ENCODE peak calls at places on chromosome 7, in eight cellular contexts. One of them, this sample, is unnamed.

GRCh38 chr7:40156988-40157387 is 22.2 kb downstream of the SUGCT start:
- DNase-seq in right atrium auricular region: no peak
- DNase-seq in foreskin fibroblast: no peak
- DNase-seq in left ventricle myocardium inferior: no peak
- DNase-seq in Calu3: no peak
- DNase-seq in GM10248: no peak
- DNase-seq in BJ: no peak
- DNase-seq in WTC11: no peak
- DNase-seq in this sample: no peak

GRCh38 chr7:1707756-1708611 is 37.9 kb downstream of the ELFN1 start:
- DNase-seq in right atrium auricular region: no peak
- DNase-seq in Calu3: no peak
- DNase-seq in BJ: no peak
- DNase-seq in WTC11: no peak
- DNase-seq in foreskin fibroblast: no peak
- DNase-seq in GM10248: no peak
- DNase-seq in left ventricle myocardium inferior: no peak
- DNase-seq in this sample: no peak

GRCh38 chr7:100574362-100575205 is 884 bp upstream of the SAP25 start:
- DNase-seq in left ventricle myocardium inferior: no peak
- DNase-seq in GM10248: no peak
- DNase-seq in WTC11: no peak
- DNase-seq in foreskin fibroblast: no peak
- DNase-seq in right atrium auricular region: no peak
- DNase-seq in Calu3: no peak
- DNase-seq in BJ: no peak
- DNase-seq in this sample: no peak

GRCh38 chr7:16025696-16026095 is 339.2 kb upstream of the MEOX2 start:
- DNase-seq in WTC11: no peak
- DNase-seq in right atrium auricular region: no peak
- DNase-seq in BJ: no peak
- DNase-seq in Calu3: no peak
- DNase-seq in foreskin fibroblast: no peak
- DNase-seq in GM10248: no peak
- DNase-seq in left ventricle myocardium inferior: no peak
- DNase-seq in this sample: no peak

GRCh38 chr7:22823142-22823497 is 471 bp upstream of the TOMM7 start:
- DNase-seq in Calu3: no peak
- DNase-seq in WTC11: no peak
- DNase-seq in BJ: no peak
- DNase-seq in left ventricle myocardium inferior: no peak
- DNase-seq in GM10248: no peak
- DNase-seq in foreskin fibroblast: no peak
- DNase-seq in right atrium auricular region: no peak
- DNase-seq in this sample: no peak

GRCh38 chr7:9391984-9392383 is 958.6 kb downstream of the NXPH1 start:
- DNase-seq in right atrium auricular region: no peak
- DNase-seq in left ventricle myocardium inferior: no peak
- DNase-seq in foreskin fibroblast: no peak
- DNase-seq in Calu3: no peak
- DNase-seq in GM10248: no peak
- DNase-seq in WTC11: no peak
- DNase-seq in BJ: no peak
- DNase-seq in this sample: no peak

GRCh38 chr7:139626817-139627216 is 103.3 kb downstream of the CLEC2L start:
- DNase-seq in right atrium auricular region: no peak
- DNase-seq in left ventricle myocardium inferior: no peak
- DNase-seq in Calu3: no peak
- DNase-seq in foreskin fibroblast: no peak
- DNase-seq in GM10248: no peak
- DNase-seq in BJ: no peak
- DNase-seq in WTC11: no peak
- DNase-seq in this sample: no peak

GRCh38 chr7:147153571-147153970 is 1037.0 kb downstream of the CNTNAP2 start:
- DNase-seq in GM10248: no peak
- DNase-seq in WTC11: no peak
- DNase-seq in right atrium auricular region: no peak
- DNase-seq in Calu3: no peak
- DNase-seq in BJ: no peak
- DNase-seq in foreskin fibroblast: no peak
- DNase-seq in left ventricle myocardium inferior: no peak
- DNase-seq in this sample: no peak

GRCh38 chr7:114048386-114049235 is 129.8 kb upstream of the PPP1R3A start:
- DNase-seq in Calu3: peak
- DNase-seq in right atrium auricular region: no peak
- DNase-seq in WTC11: no peak
- DNase-seq in foreskin fibroblast: peak
- DNase-seq in left ventricle myocardium inferior: no peak
- DNase-seq in GM10248: no peak
- DNase-seq in BJ: no peak
- DNase-seq in this sample: no peak

GRCh38 chr7:16268821-16269768 is 152.2 kb downstream of the CRPPA start:
- DNase-seq in GM10248: no peak
- DNase-seq in BJ: peak
- DNase-seq in foreskin fibroblast: peak
- DNase-seq in Calu3: no peak
- DNase-seq in WTC11: no peak
- DNase-seq in left ventricle myocardium inferior: no peak
- DNase-seq in right atrium auricular region: no peak
- DNase-seq in this sample: no peak

GRCh38 chr7:99468336-99468918 is 2.5 kb upstream of the ATP5MF start:
- DNase-seq in BJ: no peak
- DNase-seq in WTC11: no peak
- DNase-seq in left ventricle myocardium inferior: no peak
- DNase-seq in right atrium auricular region: no peak
- DNase-seq in Calu3: no peak
- DNase-seq in GM10248: no peak
- DNase-seq in foreskin fibroblast: no peak
- DNase-seq in this sample: no peak

GRCh38 chr7:107948645-107949442 is 54.1 kb downstream of the LAMB1 start:
- DNase-seq in BJ: peak
- DNase-seq in Calu3: peak
- DNase-seq in GM10248: no peak
- DNase-seq in right atrium auricular region: no peak
- DNase-seq in foreskin fibroblast: peak
- DNase-seq in left ventricle myocardium inferior: no peak
- DNase-seq in WTC11: no peak
- DNase-seq in this sample: peak

GRCh38 chr7:12517451-12517850 is 53.1 kb upstream of the SCIN start:
- DNase-seq in Calu3: no peak
- DNase-seq in right atrium auricular region: no peak
- DNase-seq in foreskin fibroblast: no peak
- DNase-seq in WTC11: no peak
- DNase-seq in BJ: no peak
- DNase-seq in left ventricle myocardium inferior: no peak
- DNase-seq in GM10248: no peak
- DNase-seq in this sample: no peak

GRCh38 chr7:12524794-12525386 is 45.6 kb upstream of the SCIN start:
- DNase-seq in left ventricle myocardium inferior: no peak
- DNase-seq in Calu3: no peak
- DNase-seq in foreskin fibroblast: peak
- DNase-seq in WTC11: no peak
- DNase-seq in GM10248: peak
- DNase-seq in right atrium auricular region: no peak
- DNase-seq in BJ: peak
- DNase-seq in this sample: peak

GRCh38 chr7:12519682-12520009 is 50.9 kb upstream of the SCIN start:
- DNase-seq in GM10248: no peak
- DNase-seq in foreskin fibroblast: no peak
- DNase-seq in BJ: no peak
- DNase-seq in WTC11: no peak
- DNase-seq in Calu3: no peak
- DNase-seq in right atrium auricular region: no peak
- DNase-seq in left ventricle myocardium inferior: no peak
- DNase-seq in this sample: no peak

GRCh38 chr7:12518920-12519681 is 51.4 kb upstream of the SCIN start:
- DNase-seq in foreskin fibroblast: peak
- DNase-seq in left ventricle myocardium inferior: no peak
- DNase-seq in WTC11: peak
- DNase-seq in Calu3: peak
- DNase-seq in BJ: no peak
- DNase-seq in GM10248: peak
- DNase-seq in right atrium auricular region: no peak
- DNase-seq in this sample: no peak
- TF ChIP-seq CTCF in foreskin fibroblast: peak
- TF ChIP-seq CTCF in left ventricle myocardium inferior: no peak
- TF ChIP-seq CTCF in WTC11: peak
- TF ChIP-seq CTCF in Calu3: peak
- TF ChIP-seq CTCF in BJ: peak
- TF ChIP-seq CTCF in GM10248: peak
- TF ChIP-seq CTCF in right atrium auricular region: no peak
- TF ChIP-seq CTCF in this sample: peak

GRCh38 chr7:88835147-88835728 is 39.7 kb upstream of the TEX47 start:
- DNase-seq in left ventricle myocardium inferior: no peak
- DNase-seq in Calu3: peak
- DNase-seq in BJ: no peak
- DNase-seq in foreskin fibroblast: peak
- DNase-seq in WTC11: no peak
- DNase-seq in right atrium auricular region: no peak
- DNase-seq in GM10248: peak
- DNase-seq in this sample: no peak
- TF ChIP-seq CTCF in left ventricle myocardium inferior: peak
- TF ChIP-seq CTCF in Calu3: no peak
- TF ChIP-seq CTCF in BJ: peak
- TF ChIP-seq CTCF in foreskin fibroblast: peak
- TF ChIP-seq CTCF in WTC11: peak
- TF ChIP-seq CTCF in right atrium auricular region: peak
- TF ChIP-seq CTCF in GM10248: peak
- TF ChIP-seq CTCF in this sample: peak

GRCh38 chr7:124398937-124399552 is 366.2 kb upstream of the TMEM229A start:
- DNase-seq in right atrium auricular region: no peak
- DNase-seq in GM10248: no peak
- DNase-seq in foreskin fibroblast: no peak
- DNase-seq in Calu3: no peak
- DNase-seq in left ventricle myocardium inferior: no peak
- DNase-seq in WTC11: no peak
- DNase-seq in BJ: no peak
- DNase-seq in this sample: no peak
- TF ChIP-seq CTCF in right atrium auricular region: no peak
- TF ChIP-seq CTCF in GM10248: no peak
- TF ChIP-seq CTCF in foreskin fibroblast: no peak
- TF ChIP-seq CTCF in Calu3: no peak
- TF ChIP-seq CTCF in left ventricle myocardium inferior: no peak
- TF ChIP-seq CTCF in WTC11: no peak
- TF ChIP-seq CTCF in BJ: no peak
- TF ChIP-seq CTCF in this sample: no peak

GRCh38 chr7:6026011-6026819 is 5.0 kb upstream of the ANKRD61 start:
- DNase-seq in BJ: no peak
- DNase-seq in WTC11: peak
- DNase-seq in left ventricle myocardium inferior: peak
- DNase-seq in foreskin fibroblast: peak
- DNase-seq in GM10248: peak
- DNase-seq in Calu3: peak
- DNase-seq in right atrium auricular region: peak
- DNase-seq in this sample: no peak
- TF ChIP-seq CTCF in BJ: peak
- TF ChIP-seq CTCF in WTC11: no peak
- TF ChIP-seq CTCF in left ventricle myocardium inferior: peak
- TF ChIP-seq CTCF in foreskin fibroblast: peak
- TF ChIP-seq CTCF in GM10248: peak
- TF ChIP-seq CTCF in Calu3: no peak
- TF ChIP-seq CTCF in right atrium auricular region: peak
- TF ChIP-seq CTCF in this sample: no peak

GRCh38 chr7:130515315-130516047 is 23.6 kb downstream of the MEST start:
- DNase-seq in Calu3: no peak
- DNase-seq in left ventricle myocardium inferior: no peak
- DNase-seq in right atrium auricular region: no peak
- DNase-seq in WTC11: no peak
- DNase-seq in foreskin fibroblast: no peak
- DNase-seq in BJ: no peak
- DNase-seq in GM10248: no peak
- DNase-seq in this sample: no peak
- TF ChIP-seq CTCF in Calu3: no peak
- TF ChIP-seq CTCF in left ventricle myocardium inferior: no peak
- TF ChIP-seq CTCF in right atrium auricular region: no peak
- TF ChIP-seq CTCF in WTC11: no peak
- TF ChIP-seq CTCF in foreskin fibroblast: no peak
- TF ChIP-seq CTCF in BJ: no peak
- TF ChIP-seq CTCF in GM10248: no peak
- TF ChIP-seq CTCF in this sample: no peak

GRCh38 chr7:13179775-13180448 is 492.5 kb downstream of the ARL4A start:
- DNase-seq in right atrium auricular region: no peak
- DNase-seq in GM10248: no peak
- DNase-seq in WTC11: no peak
- DNase-seq in left ventricle myocardium inferior: no peak
- DNase-seq in BJ: no peak
- DNase-seq in foreskin fibroblast: no peak
- DNase-seq in Calu3: no peak
- DNase-seq in this sample: no peak

GRCh38 chr7:13181221-13181620 is 493.8 kb downstream of the ARL4A start:
- DNase-seq in foreskin fibroblast: peak
- DNase-seq in WTC11: no peak
- DNase-seq in BJ: no peak
- DNase-seq in left ventricle myocardium inferior: no peak
- DNase-seq in Calu3: no peak
- DNase-seq in GM10248: no peak
- DNase-seq in right atrium auricular region: no peak
- DNase-seq in this sample: no peak

DNA sequence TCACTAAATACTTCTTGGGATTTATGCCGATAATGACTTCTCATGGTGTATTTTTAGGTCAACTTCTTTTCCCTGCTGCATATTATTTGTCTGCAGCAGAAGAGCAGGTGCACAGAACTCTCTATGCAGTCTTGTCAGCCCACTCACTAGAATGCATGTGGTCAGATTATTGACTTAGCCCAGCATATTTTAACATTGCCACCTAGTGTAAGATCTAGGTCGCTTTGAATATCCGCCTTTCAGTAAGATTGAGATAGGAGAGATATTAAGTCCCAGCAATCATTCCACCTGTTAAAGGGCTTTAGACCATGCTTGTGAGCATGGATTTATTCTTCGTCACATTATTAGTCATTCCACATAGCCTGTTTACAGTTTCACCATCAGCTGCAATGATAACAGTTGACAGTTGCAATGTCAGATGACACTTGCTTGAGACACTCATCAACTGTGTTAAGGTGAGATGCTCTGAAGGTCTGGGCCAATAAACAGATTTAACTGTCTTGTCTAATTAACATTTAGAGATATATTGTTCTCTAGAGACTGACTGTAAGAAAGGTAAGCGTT is 491.7 kb downstream of the ARL4A start:
- DNase-seq in left ventricle myocardium inferior: no peak
- DNase-seq in Calu3: no peak
- DNase-seq in BJ: no peak
- DNase-seq in foreskin fibroblast: peak
- DNase-seq in WTC11: no peak
- DNase-seq in GM10248: no peak
- DNase-seq in right atrium auricular region: no peak
- DNase-seq in this sample: no peak
- TF ChIP-seq CTCF in left ventricle myocardium inferior: peak
- TF ChIP-seq CTCF in Calu3: no peak
- TF ChIP-seq CTCF in BJ: no peak
- TF ChIP-seq CTCF in foreskin fibroblast: no peak
- TF ChIP-seq CTCF in WTC11: no peak
- TF ChIP-seq CTCF in GM10248: no peak
- TF ChIP-seq CTCF in right atrium auricular region: peak
- TF ChIP-seq CTCF in this sample: no peak

DNA sequence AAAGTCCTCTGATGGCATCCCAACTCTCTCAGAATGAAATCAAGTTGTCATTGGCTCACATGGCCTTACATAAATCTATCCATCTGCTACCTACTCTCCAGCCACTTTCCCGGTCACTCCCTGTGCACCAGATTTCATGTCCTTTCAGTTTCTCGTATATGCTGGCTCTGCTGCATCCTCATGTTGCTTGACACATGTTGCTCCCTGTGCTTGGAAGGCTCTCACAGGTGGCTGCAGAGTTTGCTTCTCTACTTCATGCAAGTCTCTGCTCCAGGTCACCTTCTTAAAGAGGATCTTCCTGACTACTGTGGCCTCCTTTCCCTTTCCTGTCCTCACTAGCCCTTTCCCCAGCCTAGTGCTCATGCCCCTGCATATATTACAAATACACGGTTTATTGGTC is 48.3 kb downstream of the MRPL32 start:
- DNase-seq in foreskin fibroblast: no peak
- DNase-seq in BJ: no peak
- DNase-seq in GM10248: no peak
- DNase-seq in Calu3: no peak
- DNase-seq in WTC11: no peak
- DNase-seq in right atrium auricular region: no peak
- DNase-seq in left ventricle myocardium inferior: no peak
- DNase-seq in this sample: no peak
- TF ChIP-seq CTCF in foreskin fibroblast: no peak
- TF ChIP-seq CTCF in BJ: no peak
- TF ChIP-seq CTCF in GM10248: no peak
- TF ChIP-seq CTCF in Calu3: no peak
- TF ChIP-seq CTCF in WTC11: no peak
- TF ChIP-seq CTCF in right atrium auricular region: no peak
- TF ChIP-seq CTCF in left ventricle myocardium inferior: no peak
- TF ChIP-seq CTCF in this sample: no peak

This sample was measured in AG09319.